ENCODE peak calls at places on chromosomes 11 and 22, in eight cellular contexts. C, M, Y, X, K, E, H and Z are unnamed samples.

GRCh38 chr11:64810891-64811272 is 531 bp upstream of the MEN1 start:
- DNase-seq in K (peak), X (peak), Y (no peak), C (no peak), H (no peak), M (no peak), E (peak), Z (no peak)

GRCh38 chr11:61719968-61720367 is 32.5 kb upstream of the MYRF start:
- DNase-seq in M (no peak), E (no peak), K (no peak), C (no peak), X (no peak), Y (no peak), H (no peak), Z (no peak)

GRCh38 chr22:21690401-21690801 is 24.6 kb downstream of the PPIL2 start:
- DNase-seq in C (no peak), M (no peak), K (no peak), X (no peak), Y (no peak), H (no peak), E (no peak), Z (no peak)

GRCh38 chr11:21588754-21589153 is 604.1 kb upstream of the ANO5 start:
- DNase-seq in E (no peak), K (no peak), H (no peak), M (peak), Y (no peak), X (no peak), C (no peak), Z (no peak)

GRCh38 chr22:26553056-26553752 is 36.7 kb downstream of the TPST2 start:
- DNase-seq in E (no peak), K (no peak), X (no peak), M (no peak), H (peak), Y (no peak), C (peak), Z (no peak)

GRCh38 chr11:134584706-134585445 is 172.8 kb upstream of the B3GAT1 start:
- DNase-seq in K (no peak), C (no peak), E (no peak), X (no peak), H (no peak), M (no peak), Y (peak), Z (no peak)

GRCh38 chr22:35742342-35743100 is 24.8 kb downstream of the APOL5 start:
- DNase-seq in H (no peak), K (no peak), C (peak), M (peak), X (no peak), Y (no peak), E (no peak), Z (no peak)

GRCh38 chr11:43944761-43945311 is 2.4 kb downstream of the C11orf96 start:
- DNase-seq in E (no peak), M (peak), K (peak), C (peak), Y (peak), H (peak), X (peak), Z (peak)

GRCh38 chr11:3161309-3161708 is 3.8 kb downstream of the OSBPL5 start:
- DNase-seq in Y (no peak), C (no peak), E (no peak), H (no peak), X (no peak), K (peak), M (no peak), Z (no peak)

GRCh38 chr22:36940676-36941075 is 27.2 kb downstream of the CSF2RB start:
- DNase-seq in Y (no peak), H (no peak), M (no peak), C (no peak), E (no peak), K (no peak), X (no peak), Z (no peak)

GRCh38 chr11:65045728-65046127 is 4.7 kb downstream of the SAC3D1 start:
- DNase-seq in K (no peak), M (no peak), E (no peak), Y (no peak), C (no peak), H (no peak), X (no peak), Z (no peak)

GRCh38 chr11:104968856-104969776 is 742 bp upstream of the CASP4 start:
- DNase-seq in K (peak), M (peak), E (peak), C (peak), Y (no peak), H (no peak), X (no peak), Z (no peak)

GRCh38 chr11:2091112-2091746 is 48.0 kb downstream of the IGF2 start:
- DNase-seq in E (no peak), H (no peak), Y (peak), X (no peak), M (no peak), K (no peak), C (no peak), Z (no peak)

GRCh38 chr11:5198285-5198684 is 2.2 kb downstream of the OR51V1 start:
- DNase-seq in Y (no peak), X (no peak), K (no peak), E (no peak), H (no peak), C (no peak), M (no peak), Z (no peak)

GRCh38 chr22:46008836-46009596 is 32.1 kb upstream of the WNT7B start:
- DNase-seq in C (no peak), E (no peak), H (no peak), K (no peak), M (no peak), X (no peak), Y (peak), Z (no peak)

GRCh38 chr11:10658621-10659338 is 34.8 kb downstream of the IRAG1 start:
- DNase-seq in Y (no peak), H (no peak), K (no peak), M (no peak), E (no peak), C (no peak), X (no peak), Z (no peak)

GRCh38 chr22:32799516-32799915 is 2.0 kb upstream of the TIMP3 start:
- DNase-seq in C (no peak), H (no peak), E (no peak), Y (no peak), K (no peak), M (no peak), X (no peak), Z (no peak)

GRCh38 chr22:36425977-36426523 is 38.3 kb upstream of the MYH9 start:
- DNase-seq in X (no peak), E (no peak), H (no peak), M (no peak), K (no peak), C (no peak), Y (no peak), Z (no peak)

GRCh38 chr11:114366331-114367243 is 33.7 kb downstream of the C11orf71 start:
- DNase-seq in K (no peak), E (no peak), Y (no peak), C (peak), M (no peak), X (no peak), H (no peak), Z (no peak)